ENCODE peak calls at places on chromosomes 2 and 18, in eight cellular contexts. B, T, K, W, Z, Q, X and Y are unnamed samples.

GRCh38 chr2:215921884-215922283 is 91.5 kb downstream of the MREG start:
- DNase-seq in T (no peak), W (no peak), Q (no peak), K (no peak), X (peak), B (no peak), Z (no peak), Y (no peak)

GRCh38 chr2:48540237-48540935 is 10.4 kb downstream of the STON1 start:
- DNase-seq in W (no peak), B (no peak), Q (no peak), Z (no peak), K (no peak), T (no peak), X (no peak), Y (no peak)

GRCh38 chr2:101428413-101429176 is 41.3 kb upstream of the CREG2 start:
- DNase-seq in B (no peak), W (no peak), K (no peak), T (no peak), Q (no peak), Z (no peak), X (no peak), Y (no peak)

GRCh38 chr2:100957971-100958653 is 44.0 kb upstream of the RPL31 start:
- DNase-seq in W (no peak), T (peak), Z (peak), Q (peak), X (peak), K (peak), B (peak), Y (peak)

GRCh38 chr2:54726431-54726830 is 3.0 kb downstream of the EML6 start:
- DNase-seq in T (no peak), K (no peak), B (no peak), W (no peak), X (no peak), Z (no peak), Q (no peak), Y (no peak)

GRCh38 chr2:229952256-229952835 is 30.0 kb downstream of the FBXO36 start:
- DNase-seq in Z (no peak), Q (no peak), X (no peak), K (no peak), T (no peak), W (no peak), B (no peak), Y (no peak)

GRCh38 chr2:232239956-232240681 is 138.4 kb upstream of the ALPP start:
- DNase-seq in Z (no peak), X (peak), Q (no peak), T (no peak), W (no peak), K (no peak), B (no peak), Y (no peak)

GRCh38 chr18:13500227-13500865 is 226.0 kb downstream of the FAM210A start:
- DNase-seq in X (peak), W (no peak), B (no peak), Q (no peak), Z (no peak), K (peak), T (no peak), Y (no peak)

GRCh38 chr2:11863103-11863502 is 116.7 kb downstream of the LPIN1 start:
- DNase-seq in Q (no peak), Z (no peak), T (no peak), B (no peak), W (no peak), X (no peak), K (no peak), Y (no peak)

GRCh38 chr2:42770288-42771131 is 6.6 kb upstream of the OXER1 start:
- DNase-seq in K (peak), W (peak), Q (peak), X (peak), Z (peak), B (no peak), T (peak), Y (no peak)

GRCh38 chr2:133733856-133734255 is 165.6 kb upstream of the NCKAP5 start:
- DNase-seq in Q (no peak), X (peak), Z (no peak), K (no peak), B (no peak), W (no peak), T (no peak), Y (no peak)

GRCh38 chr2:37389984-37390765 is 45.7 kb downstream of the QPCT start:
- DNase-seq in Z (peak), K (no peak), T (no peak), W (peak), Q (no peak), X (peak), B (no peak), Y (no peak)

GRCh38 chr2:219643788-219644398 is 16.5 kb downstream of the SLC4A3 start:
- DNase-seq in Q (no peak), B (no peak), K (no peak), X (no peak), T (peak), W (no peak), Z (no peak), Y (no peak)

GRCh38 chr18:46319793-46320192 is 215.6 kb downstream of the HAUS1 start:
- DNase-seq in X (no peak), Z (no peak), W (no peak), K (no peak), B (no peak), Q (no peak), T (no peak), Y (no peak)

GRCh38 chr2:219182331-219183150 is 4.5 kb downstream of the RETREG2 start:
- DNase-seq in W (no peak), Z (no peak), Q (no peak), T (peak), K (no peak), X (no peak), B (no peak), Y (no peak)

GRCh38 chr18:58195278-58195721 is 151.3 kb downstream of the NEDD4L start:
- DNase-seq in T (peak), W (no peak), B (no peak), K (no peak), Z (peak), Q (peak), X (no peak), Y (peak)

GRCh38 chr2:16281451-16282330 is 341.3 kb downstream of the MYCN start:
- DNase-seq in T (no peak), Q (peak), Z (peak), W (peak), X (no peak), B (no peak), K (no peak), Y (no peak)

GRCh38 chr18:50313873-50314460 is 26.5 kb upstream of the CXXC1 start:
- DNase-seq in Q (no peak), B (no peak), X (no peak), Z (no peak), W (no peak), T (no peak), K (no peak), Y (no peak)

GRCh38 chr2:188495990-188496431 is 204.3 kb downstream of the GULP1 start:
- DNase-seq in Q (no peak), B (no peak), T (no peak), Z (no peak), W (no peak), X (peak), K (no peak), Y (no peak)

GRCh38 chr2:20637147-20637546 is 13.8 kb downstream of the HS1BP3 start:
- DNase-seq in B (no peak), X (no peak), K (peak), W (no peak), Z (no peak), Q (no peak), T (peak), Y (no peak)

GRCh38 chr2:118805061-118805690 is 42.3 kb downstream of the EN1 start:
- DNase-seq in Q (no peak), X (no peak), B (no peak), Z (no peak), T (no peak), W (no peak), K (no peak), Y (no peak)

GRCh38 chr18:42373584-42373983 is 418.6 kb downstream of the PIK3C3 start:
- DNase-seq in B (no peak), T (no peak), W (no peak), X (no peak), K (no peak), Z (no peak), Q (no peak), Y (no peak)

GRCh38 chr2:71889991-71890684 is 257.5 kb downstream of the CYP26B1 start:
- DNase-seq in Z (no peak), W (no peak), X (peak), T (no peak), B (peak), K (peak), Q (no peak), Y (no peak)

GRCh38 chr18:59866551-59866950 is 33.2 kb upstream of the PMAIP1 start:
- DNase-seq in B (no peak), Z (no peak), T (no peak), W (no peak), K (no peak), X (no peak), Q (no peak), Y (no peak)

GRCh38 chr2:211867845-211868361 is 670.7 kb downstream of the ERBB4 start:
- DNase-seq in Z (no peak), T (no peak), B (no peak), K (no peak), X (peak), Q (no peak), W (no peak), Y (no peak)

GRCh38 chr2:27408601-27409320 is 630 bp downstream of the PPM1G start:
- DNase-seq in B (peak), T (no peak), W (peak), X (no peak), Z (peak), Q (peak), K (no peak), Y (no peak)

GRCh38 chr2:98518106-98518505 is 73.4 kb downstream of the INPP4A start:
- DNase-seq in Q (no peak), K (no peak), W (no peak), T (peak), Z (peak), B (no peak), X (no peak), Y (no peak)

GRCh38 chr2:136920652-136921333 is 155.4 kb downstream of the THSD7B start:
- DNase-seq in W (no peak), T (no peak), B (no peak), X (no peak), Z (no peak), K (no peak), Q (no peak), Y (no peak)

GRCh38 chr2:102915128-102915527 is 153.3 kb downstream of the TMEM182 start:
- DNase-seq in B (no peak), K (no peak), X (peak), Q (no peak), W (peak), T (no peak), Z (no peak), Y (no peak)

GRCh38 chr2:74233648-74234047 is 35.2 kb downstream of the MTHFD2 start:
- DNase-seq in B (no peak), Q (no peak), X (no peak), T (no peak), W (no peak), K (no peak), Z (no peak), Y (no peak)

GRCh38 chr2:234245945-234246344 is 195.4 kb downstream of the SPP2 start:
- DNase-seq in T (no peak), Q (no peak), Z (no peak), K (no peak), X (peak), W (peak), B (no peak), Y (no peak)
- H3K4me3 ChIP-seq in T (no peak), Q (no peak), Z (no peak), K (no peak), X (no peak), W (no peak), B (no peak), Y (no peak)

DNA sequence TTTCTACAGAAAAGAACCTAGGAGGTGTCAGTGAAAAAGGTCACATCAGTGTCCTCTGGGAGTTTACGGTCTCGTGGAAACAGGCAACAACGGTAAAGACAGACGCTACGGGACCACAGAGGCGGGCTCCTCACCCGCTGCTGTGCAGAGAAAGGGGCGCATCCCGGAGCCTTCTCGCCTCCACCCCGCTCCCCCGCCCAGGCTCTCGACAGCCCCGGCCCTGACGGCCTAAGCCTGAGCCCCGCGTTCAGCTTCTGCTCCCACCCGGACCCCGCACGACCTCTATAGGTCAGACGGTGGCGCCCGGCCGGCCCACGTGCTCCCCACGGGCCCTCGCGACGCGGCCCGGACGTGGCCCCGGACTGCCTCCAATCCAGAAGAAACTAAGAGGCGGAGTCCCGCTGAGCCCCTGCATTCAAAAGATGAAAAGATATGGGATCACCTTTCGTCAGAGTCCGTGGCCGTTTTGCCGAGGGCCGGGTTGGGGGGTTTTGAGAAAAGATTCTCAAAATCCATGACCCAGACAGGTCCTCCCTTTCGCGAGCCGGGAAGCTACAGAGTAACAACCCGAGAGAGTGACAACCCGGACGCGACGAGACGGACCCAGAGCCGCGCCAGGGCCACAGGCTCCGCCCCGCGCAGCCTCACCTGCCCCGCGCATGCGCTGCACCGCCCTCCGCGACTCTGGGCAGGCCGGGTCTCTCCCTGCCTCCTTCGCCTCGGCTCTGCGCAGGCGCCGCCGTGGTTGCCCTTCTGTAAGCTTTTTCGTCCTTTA is at the start of gene ZC3H8:
- DNase-seq in X (peak), Q (peak), K (peak), W (peak), B (peak), Z (peak), T (peak), Y (peak)
- TF ChIP-seq POLR2A in X (no peak), Q (peak), K (peak), W (peak), B (peak), Z (peak), T (peak), Y (peak)

GRCh38 chr2:128319773-128320608 is 1.3 kb upstream of the HS6ST1 start:
- DNase-seq in K (no peak), Q (no peak), B (no peak), Z (no peak), T (peak), W (no peak), X (no peak), Y (no peak)
- H3K4me3 ChIP-seq in K (no peak), Q (no peak), B (no peak), Z (no peak), T (no peak), W (no peak), X (no peak), Y (no peak)

DNA sequence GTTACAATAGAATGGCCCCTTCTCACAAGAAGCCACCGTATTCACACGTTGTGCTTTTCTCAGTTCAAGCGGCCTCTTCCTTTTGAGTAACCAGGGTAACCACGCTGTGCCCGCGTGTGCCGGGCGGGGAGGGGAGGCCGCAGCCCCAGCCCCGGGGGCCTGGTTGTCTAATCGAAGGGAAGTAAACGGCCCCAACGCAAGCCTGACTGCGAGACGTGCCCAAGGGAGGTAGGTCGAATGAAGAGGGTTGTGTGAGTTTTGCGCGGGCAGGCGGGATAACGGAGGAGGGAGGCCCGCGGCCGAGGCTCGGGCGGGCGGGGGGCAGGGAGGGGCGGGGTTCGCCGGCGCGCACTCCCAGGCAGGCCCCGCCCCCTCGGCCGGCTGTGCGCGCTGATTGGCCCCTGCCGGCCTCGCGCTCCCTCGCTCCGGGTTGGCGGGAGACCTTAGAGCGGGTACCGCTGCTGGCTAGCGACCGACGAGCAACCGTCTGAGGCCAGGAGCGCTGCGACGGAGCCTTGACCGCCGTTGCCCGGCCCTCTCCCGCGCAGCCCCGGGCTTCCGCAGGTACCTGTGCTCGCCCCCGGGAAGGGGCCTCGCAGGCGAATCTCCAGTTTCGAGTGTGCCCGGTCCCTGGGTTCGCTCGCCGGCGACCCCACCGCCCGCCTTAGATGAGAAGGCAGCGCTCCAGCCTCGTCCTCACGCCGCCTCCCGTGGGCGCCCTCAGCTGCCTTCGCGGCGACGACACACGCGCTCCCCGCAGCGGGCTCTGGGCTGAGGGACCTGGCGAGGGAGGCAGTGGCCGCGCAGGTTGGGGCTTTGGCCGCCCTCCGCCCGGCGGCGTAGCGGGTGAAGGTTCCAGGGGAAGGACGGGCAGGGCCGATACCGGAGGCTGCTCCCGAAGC is at the start of gene SPDYA:
- DNase-seq in Q (peak), W (peak), X (peak), K (peak), Z (peak), B (peak), T (peak), Y (peak)
- TF ChIP-seq POLR2A in Q (no peak), W (peak), X (no peak), K (no peak), Z (no peak), B (no peak), T (no peak), Y (no peak)

GRCh38 chr2:177599956-177600355 is 207.4 kb downstream of the AGPS start:
- DNase-seq in Z (no peak), K (no peak), X (no peak), W (no peak), Q (no peak), B (no peak), T (no peak), Y (no peak)

GRCh38 chr2:177599072-177599688 is 206.6 kb downstream of the AGPS start:
- DNase-seq in Q (no peak), T (no peak), X (no peak), W (no peak), Z (no peak), K (no peak), B (no peak), Y (no peak)

GRCh38 chr2:177597759-177598158 is 205.2 kb downstream of the AGPS start:
- DNase-seq in W (no peak), Q (no peak), T (no peak), B (no peak), Z (no peak), X (no peak), K (no peak), Y (no peak)

GRCh38 chr2:177596866-177597265 is 204.3 kb downstream of the AGPS start:
- DNase-seq in K (no peak), Q (no peak), W (no peak), T (no peak), X (no peak), B (no peak), Z (no peak), Y (no peak)

GRCh38 chr2:177598321-177598922 is 205.8 kb downstream of the AGPS start:
- DNase-seq in X (peak), B (no peak), Q (no peak), Z (peak), T (peak), K (no peak), W (no peak), Y (no peak)
- H3K4me3 ChIP-seq in X (no peak), B (no peak), Q (no peak), Z (no peak), T (no peak), K (no peak), W (no peak), Y (no peak)

GRCh38 chr18:77973745-77974144 is 724.1 kb downstream of the GALR1 start:
- DNase-seq in W (no peak), K (no peak), Z (no peak), Q (no peak), B (no peak), T (no peak), X (no peak), Y (no peak)
- TF ChIP-seq POLR2A in W (no peak), K (no peak), Z (no peak), Q (no peak), B (no peak), T (no peak), X (no peak), Y (no peak)

DNA sequence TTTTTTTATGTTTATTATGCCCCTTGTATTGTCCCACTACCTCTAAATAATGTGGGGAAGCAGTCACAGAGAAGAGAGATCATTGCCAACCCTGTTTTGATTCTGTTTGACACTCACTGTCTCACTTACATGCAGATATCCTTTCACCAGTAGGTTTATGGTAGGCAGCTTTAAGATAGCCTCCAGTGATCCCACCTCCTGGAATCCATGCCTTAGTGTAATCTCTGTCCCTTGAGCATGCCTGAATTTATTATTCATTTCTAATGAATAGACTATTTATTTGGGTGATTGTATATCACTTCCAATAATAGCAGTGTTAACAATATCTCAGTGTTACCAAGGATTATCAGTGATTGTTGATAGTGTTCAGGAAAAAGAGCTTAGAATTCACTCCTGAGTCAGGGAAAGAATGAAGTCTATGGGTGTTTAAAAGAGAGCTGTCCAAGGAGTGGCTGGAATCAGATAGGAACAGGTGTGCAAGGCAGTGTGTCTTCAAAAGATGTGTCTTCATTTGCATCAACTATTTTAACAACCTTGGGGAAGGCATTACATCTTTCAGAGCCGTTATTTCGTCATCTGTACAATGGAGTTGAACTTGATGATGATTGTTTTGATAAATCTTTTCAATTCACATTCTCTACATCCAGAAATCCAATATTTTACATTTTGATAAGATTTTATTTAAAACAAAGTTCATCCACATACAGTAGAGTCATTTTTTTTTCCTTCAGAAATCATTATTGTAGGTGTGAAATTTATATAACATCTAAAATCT is 31.9 kb downstream of the PKP4 start:
- DNase-seq in Z (no peak), X (no peak), T (no peak), W (no peak), K (no peak), B (no peak), Q (no peak), Y (no peak)
- H3K4me3 ChIP-seq in Z (no peak), X (no peak), T (no peak), W (no peak), K (no peak), B (no peak), Q (no peak), Y (no peak)

GRCh38 chr2:190979906-190980629 is 33.9 kb downstream of the STAT1 start:
- DNase-seq in T (peak), Q (peak), K (no peak), Z (peak), X (peak), B (no peak), W (no peak), Y (peak)
- TF ChIP-seq POLR2A in T (no peak), Q (no peak), K (no peak), Z (peak), X (no peak), B (no peak), W (no peak), Y (no peak)

DNA sequence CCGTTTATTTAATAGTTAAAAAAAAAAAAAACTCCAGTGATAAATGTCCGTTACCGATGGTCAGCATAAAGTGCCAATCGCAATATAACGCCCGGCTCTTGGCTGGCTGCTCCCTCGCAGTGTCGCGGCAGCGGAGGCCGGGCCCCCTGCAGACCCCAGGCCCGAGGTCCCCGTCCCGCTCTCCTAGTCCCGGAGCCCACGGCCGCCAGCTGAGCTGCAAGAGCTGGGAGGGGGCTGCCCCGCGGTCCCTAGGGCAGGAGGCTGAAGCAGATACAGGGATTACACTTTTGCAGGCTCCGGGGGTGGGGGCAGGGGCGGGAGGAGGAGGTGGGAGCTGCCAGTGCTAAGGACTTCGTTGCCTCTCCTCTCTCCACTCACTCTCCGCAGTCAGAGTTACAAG is 6.9 kb downstream of the OSR1 start:
- DNase-seq in X (no peak), Q (no peak), T (no peak), K (no peak), W (no peak), Z (no peak), B (no peak), Y (no peak)
- H3K4me3 ChIP-seq in X (no peak), Q (no peak), T (no peak), K (no peak), W (no peak), Z (no peak), B (no peak), Y (peak)